ENCODE peak calls at places on chromosome 21, in ten cellular contexts. U is trophoblast cell; Y is non-pigmented ciliary epithelial cell; I is spleen; B is effector memory CD4-positive, alpha-beta T cell; F is uterus; K is dorsolateral prefrontal cortex; V is HTR-8/SVneo; H is stimulated activated CD4-positive, alpha-beta T cell treated with anti-CD3 and anti-CD28 coated beads, TNF-alpha, amount 100 ng/mL, for 4 hours; G is EL. A is an unnamed sample.

GRCh38 chr21:37452222-37452621 is 85.6 kb downstream of the DYRK1A start:
- DNase-seq in U (no peak), Y (peak; percentile 88), I (no peak), B (no peak), F (no peak), K (peak; percentile 63), V (peak; percentile 65), H (no peak), G (peak; percentile 93), A (peak; percentile 73)

GRCh38 chr21:41712730-41713129 is 54.1 kb downstream of the RIPK4 start:
- DNase-seq in U (no peak), Y (no peak), I (no peak), B (no peak), F (no peak), K (no peak), V (no peak), H (no peak), G (no peak), A (no peak)

GRCh38 chr21:37220981-37221664 is 46.0 kb downstream of the VPS26C start:
- DNase-seq in U (peak; percentile 96), Y (peak; percentile 51), I (peak; percentile 99), B (peak; percentile 85), F (peak; percentile 95), K (peak; percentile 96), V (peak; percentile 96), H (peak; percentile 94), G (peak; percentile 96), A (peak; percentile 95)

GRCh38 chr21:15592271-15592860 is 137.4 kb upstream of the USP25 start:
- DNase-seq in U (peak; percentile 79), Y (no peak), I (no peak), B (no peak), F (no peak), K (no peak), V (peak; percentile 15), H (no peak), G (peak; percentile 50), A (no peak)

GRCh38 chr21:44013380-44014088 is 1.4 kb downstream of the TRAPPC10 start:
- DNase-seq in U (peak; percentile 76), Y (no peak), I (no peak), B (peak; percentile 28), F (no peak), K (no peak), V (no peak), H (no peak), G (peak; percentile 23), A (no peak)

GRCh38 chr21:46226146-46226545 is 2.4 kb downstream of the LSS start:
- DNase-seq in U (no peak), Y (no peak), I (no peak), B (no peak), F (no peak), K (no peak), V (no peak), H (no peak), G (no peak), A (peak; percentile 80)

GRCh38 chr21:38820471-38821239 is 14.9 kb downstream of the ETS2 start:
- DNase-seq in U (peak; percentile 39), Y (no peak), I (no peak), B (no peak), F (no peak), K (no peak), V (no peak), H (no peak), G (no peak), A (no peak)

GRCh38 chr21:45183852-45184251 is 103.8 kb downstream of the POFUT2 start:
- DNase-seq in U (no peak), Y (no peak), I (no peak), B (no peak), F (no peak), K (no peak), V (no peak), H (no peak), G (no peak), A (no peak)

GRCh38 chr21:24861471-24861870 is 745.8 kb downstream of the MRPL39 start:
- DNase-seq in U (no peak), Y (no peak), I (no peak), B (no peak), F (no peak), K (no peak), V (no peak), H (no peak), G (no peak), A (no peak)

GRCh38 chr21:38039369-38039768 is 123.1 kb upstream of the KCNJ6 start:
- DNase-seq in U (no peak), Y (no peak), I (no peak), B (no peak), F (no peak), K (no peak), V (no peak), H (no peak), G (no peak), A (no peak)

GRCh38 chr21:26850116-26850643 is 5.0 kb upstream of the ADAMTS1 start:
- DNase-seq in U (peak; percentile 83), Y (no peak), I (no peak), B (no peak), F (no peak), K (no peak), V (no peak), H (no peak), G (peak; percentile 66), A (no peak)

GRCh38 chr21:34345091-34345871 is 18.5 kb upstream of the KCNE2 start:
- DNase-seq in U (no peak), Y (no peak), I (no peak), B (no peak), F (no peak), K (no peak), V (no peak), H (no peak), G (peak; percentile 69), A (no peak)

GRCh38 chr21:34889287-34889536 is 159.9 kb downstream of the RUNX1 start:
- DNase-seq in U (peak; percentile 78), Y (no peak), I (peak; percentile 91), B (peak; percentile 52), F (peak; percentile 25), K (no peak), V (peak; percentile 22), H (peak; percentile 45), G (peak; percentile 75), A (peak; percentile 77)

GRCh38 chr21:14688412-14688811 is 142.3 kb upstream of the SAMSN1 start:
- DNase-seq in U (no peak), Y (no peak), I (no peak), B (no peak), F (no peak), K (no peak), V (no peak), H (no peak), G (no peak), A (no peak)

GRCh38 chr21:39640754-39641153 is 28.0 kb downstream of the B3GALT5 start:
- DNase-seq in U (no peak), Y (no peak), I (no peak), B (no peak), F (no peak), K (no peak), V (no peak), H (no peak), G (no peak), A (no peak)

GRCh38 chr21:41783476-41784150 is 16.8 kb upstream of the RIPK4 start:
- DNase-seq in U (peak; percentile 100), Y (no peak), I (no peak), B (no peak), F (no peak), K (no peak), V (peak; percentile 53), H (no peak), G (peak; percentile 88), A (no peak)

GRCh38 chr21:44872568-44873355 is 728 bp downstream of the PTTG1IP start:
- DNase-seq in U (peak; percentile 68), Y (no peak), I (peak; percentile 88), B (no peak), F (peak; percentile 34), K (peak; percentile 33), V (no peak), H (no peak), G (peak; percentile 54), A (peak; percentile 77)

GRCh38 chr21:45289655-45290515 is 2.2 kb upstream of the POFUT2 start:
- DNase-seq in U (no peak), Y (no peak), I (no peak), B (no peak), F (no peak), K (no peak), V (no peak), H (no peak), G (no peak), A (peak; percentile 17)

GRCh38 chr21:45600248-45600647 is 43.3 kb upstream of the PCBP3 start:
- DNase-seq in U (no peak), Y (no peak), I (peak; percentile 12), B (no peak), F (no peak), K (no peak), V (no peak), H (no peak), G (no peak), A (no peak)

GRCh38 chr21:36699026-36699545 is at the start of gene SIM2:
- DNase-seq in U (peak; percentile 46), Y (no peak), I (no peak), B (no peak), F (no peak), K (no peak), V (peak; percentile 72), H (no peak), G (peak; percentile 54), A (no peak)

GRCh38 chr21:44555200-44555875 is 3.3 kb downstream of the KRTAP10-3 start:
- DNase-seq in U (no peak), Y (no peak), I (peak; percentile 63), B (no peak), F (no peak), K (no peak), V (no peak), H (no peak), G (no peak), A (no peak)

GRCh38 chr21:21664871-21665270 is 666.7 kb downstream of the NCAM2 start:
- DNase-seq in U (no peak), Y (peak; percentile 14), I (no peak), B (no peak), F (no peak), K (no peak), V (no peak), H (no peak), G (no peak), A (no peak)

GRCh38 chr21:29299906-29300546 is 1.3 kb downstream of the BACH1 start:
- DNase-seq in U (peak; percentile 75), Y (peak; percentile 87), I (peak; percentile 86), B (peak; percentile 25), F (peak; percentile 31), K (peak; percentile 23), V (peak; percentile 48), H (peak; percentile 28), G (peak; percentile 95), A (peak; percentile 70)

GRCh38 chr21:38839683-38840286 is 34.1 kb downstream of the ETS2 start:
- DNase-seq in U (peak; percentile 90), Y (peak; percentile 87), I (no peak), B (no peak), F (no peak), K (no peak), V (peak; percentile 60), H (no peak), G (peak; percentile 97), A (no peak)

GRCh38 chr21:27681841-27682240 is 715.0 kb upstream of the ADAMTS5 start:
- DNase-seq in U (no peak), Y (no peak), I (no peak), B (no peak), F (no peak), K (no peak), V (peak; percentile 10), H (no peak), G (peak; percentile 63), A (no peak)

GRCh38 chr21:45511661-45512431 is 30.4 kb downstream of the SLC19A1 start:
- DNase-seq in U (no peak), Y (no peak), I (peak; percentile 75), B (no peak), F (no peak), K (no peak), V (no peak), H (no peak), G (no peak), A (peak; percentile 66)

GRCh38 chr21:20999567-21000169 is 1.5 kb downstream of the NCAM2 start:
- DNase-seq in U (peak; percentile 74), Y (no peak), I (no peak), B (no peak), F (no peak), K (peak; percentile 67), V (peak; percentile 35), H (no peak), G (peak; percentile 41), A (no peak)

GRCh38 chr21:37281993-37282392 is 14.9 kb upstream of the VPS26C start:
- DNase-seq in U (no peak), Y (no peak), I (no peak), B (no peak), F (no peak), K (no peak), V (no peak), H (no peak), G (no peak), A (no peak)